ENCODE peak calls at places on chromosomes 6 and 20, in eight cellular contexts. One of them, this sample, is unnamed.

GRCh38 chr6:13362432-13362831 is 34.1 kb upstream of the TBC1D7 start:
- DNase-seq in spleen: no peak
- DNase-seq in NB4: no peak
- DNase-seq in left lung: no peak
- DNase-seq in GM06990: no peak
- DNase-seq in fibroblast of lung: peak; percentile 96
- DNase-seq in esophagus squamous epithelium: no peak
- DNase-seq in GM23338: no peak
- DNase-seq in this sample: peak; percentile 61

GRCh38 chr6:131948692-131949614 is 2.2 kb downstream of the CCN2 start:
- DNase-seq in NB4: no peak
- DNase-seq in left lung: no peak
- DNase-seq in GM23338: no peak
- DNase-seq in GM06990: no peak
- DNase-seq in fibroblast of lung: peak; percentile 84
- DNase-seq in spleen: no peak
- DNase-seq in esophagus squamous epithelium: no peak
- DNase-seq in this sample: peak; percentile 84

GRCh38 chr20:59144179-59144830 is 19.3 kb upstream of the ZNF831 start:
- DNase-seq in fibroblast of lung: no peak
- DNase-seq in esophagus squamous epithelium: no peak
- DNase-seq in GM23338: no peak
- DNase-seq in GM06990: no peak
- DNase-seq in NB4: peak; percentile 77
- DNase-seq in left lung: no peak
- DNase-seq in spleen: peak; percentile 41
- DNase-seq in this sample: no peak

GRCh38 chr6:90227693-90228092 is 69.0 kb downstream of the BACH2 start:
- DNase-seq in spleen: no peak
- DNase-seq in fibroblast of lung: peak; percentile 49
- DNase-seq in GM23338: no peak
- DNase-seq in esophagus squamous epithelium: no peak
- DNase-seq in NB4: no peak
- DNase-seq in left lung: no peak
- DNase-seq in GM06990: no peak
- DNase-seq in this sample: no peak

GRCh38 chr6:119240257-119241123 is 109.1 kb downstream of the MAN1A1 start:
- DNase-seq in spleen: no peak
- DNase-seq in esophagus squamous epithelium: no peak
- DNase-seq in GM06990: no peak
- DNase-seq in NB4: no peak
- DNase-seq in fibroblast of lung: peak; percentile 29
- DNase-seq in GM23338: peak; percentile 69
- DNase-seq in left lung: no peak
- DNase-seq in this sample: peak; percentile 22

GRCh38 chr6:73481969-73482368 is 20.4 kb downstream of the MTO1 start:
- DNase-seq in GM23338: no peak
- DNase-seq in left lung: no peak
- DNase-seq in esophagus squamous epithelium: no peak
- DNase-seq in GM06990: no peak
- DNase-seq in spleen: no peak
- DNase-seq in fibroblast of lung: peak; percentile 44
- DNase-seq in NB4: no peak
- DNase-seq in this sample: no peak

GRCh38 chr6:142763205-142763604 is 181.8 kb downstream of the HIVEP2 start:
- DNase-seq in fibroblast of lung: peak; percentile 90
- DNase-seq in esophagus squamous epithelium: no peak
- DNase-seq in NB4: no peak
- DNase-seq in left lung: no peak
- DNase-seq in GM23338: no peak
- DNase-seq in GM06990: no peak
- DNase-seq in spleen: no peak
- DNase-seq in this sample: peak; percentile 59

GRCh38 chr6:138371720-138372119 is 6.0 kb upstream of the SMIM28 start:
- DNase-seq in GM23338: no peak
- DNase-seq in left lung: no peak
- DNase-seq in fibroblast of lung: peak; percentile 49
- DNase-seq in GM06990: no peak
- DNase-seq in spleen: no peak
- DNase-seq in esophagus squamous epithelium: no peak
- DNase-seq in NB4: no peak
- DNase-seq in this sample: no peak

GRCh38 chr20:32132911-32133549 is 23.5 kb downstream of the TM9SF4 start:
- DNase-seq in NB4: no peak
- DNase-seq in GM23338: no peak
- DNase-seq in left lung: no peak
- DNase-seq in GM06990: no peak
- DNase-seq in spleen: no peak
- DNase-seq in fibroblast of lung: no peak
- DNase-seq in esophagus squamous epithelium: no peak
- DNase-seq in this sample: no peak

GRCh38 chr6:63214816-63215215 is 3.5 kb downstream of the FKBP1C start:
- DNase-seq in spleen: no peak
- DNase-seq in left lung: no peak
- DNase-seq in fibroblast of lung: no peak
- DNase-seq in GM23338: no peak
- DNase-seq in NB4: peak; percentile 85
- DNase-seq in GM06990: no peak
- DNase-seq in esophagus squamous epithelium: no peak
- DNase-seq in this sample: no peak

GRCh38 chr6:137659871-137660270 is 165.7 kb upstream of the OLIG3 start:
- DNase-seq in esophagus squamous epithelium: no peak
- DNase-seq in left lung: no peak
- DNase-seq in spleen: no peak
- DNase-seq in fibroblast of lung: no peak
- DNase-seq in GM23338: no peak
- DNase-seq in GM06990: no peak
- DNase-seq in NB4: no peak
- DNase-seq in this sample: no peak

GRCh38 chr20:46826343-46826984 is 68.2 kb upstream of the EYA2 start:
- DNase-seq in spleen: no peak
- DNase-seq in left lung: no peak
- DNase-seq in GM06990: no peak
- DNase-seq in fibroblast of lung: peak; percentile 60
- DNase-seq in NB4: no peak
- DNase-seq in esophagus squamous epithelium: no peak
- DNase-seq in GM23338: no peak
- DNase-seq in this sample: no peak

GRCh38 chr20:47319517-47320252 is 36.8 kb downstream of the ZMYND8 start:
- DNase-seq in esophagus squamous epithelium: no peak
- DNase-seq in GM23338: peak; percentile 98
- DNase-seq in NB4: peak; percentile 44
- DNase-seq in fibroblast of lung: peak; percentile 87
- DNase-seq in spleen: no peak
- DNase-seq in GM06990: no peak
- DNase-seq in left lung: peak; percentile 75
- DNase-seq in this sample: peak; percentile 85

GRCh38 chr6:45666844-45667243 is 289.1 kb upstream of the SUPT3H start:
- DNase-seq in NB4: peak; percentile 76
- DNase-seq in esophagus squamous epithelium: no peak
- DNase-seq in GM06990: no peak
- DNase-seq in left lung: no peak
- DNase-seq in GM23338: no peak
- DNase-seq in spleen: no peak
- DNase-seq in fibroblast of lung: no peak
- DNase-seq in this sample: no peak

GRCh38 chr20:64025101-64025825 is 10.7 kb upstream of the C20orf204 start:
- DNase-seq in GM23338: no peak
- DNase-seq in left lung: no peak
- DNase-seq in GM06990: no peak
- DNase-seq in NB4: no peak
- DNase-seq in fibroblast of lung: no peak
- DNase-seq in esophagus squamous epithelium: no peak
- DNase-seq in spleen: no peak
- DNase-seq in this sample: no peak

GRCh38 chr20:33728463-33728862 is 3.3 kb upstream of the ZNF341 start:
- DNase-seq in GM23338: no peak
- DNase-seq in GM06990: no peak
- DNase-seq in spleen: no peak
- DNase-seq in esophagus squamous epithelium: no peak
- DNase-seq in fibroblast of lung: no peak
- DNase-seq in left lung: no peak
- DNase-seq in NB4: no peak
- DNase-seq in this sample: no peak

GRCh38 chr6:15539722-15540270 is 123.0 kb downstream of the DTNBP1 start:
- DNase-seq in GM23338: no peak
- DNase-seq in NB4: no peak
- DNase-seq in fibroblast of lung: no peak
- DNase-seq in spleen: no peak
- DNase-seq in left lung: no peak
- DNase-seq in GM06990: no peak
- DNase-seq in esophagus squamous epithelium: no peak
- DNase-seq in this sample: no peak
- H3K4me3 ChIP-seq in GM23338: no peak overlapping the region
- H3K4me3 ChIP-seq in NB4: no peak overlapping the region
- H3K4me3 ChIP-seq in fibroblast of lung: no peak overlapping the region
- H3K4me3 ChIP-seq in spleen: no peak overlapping the region
- H3K4me3 ChIP-seq in left lung: no peak overlapping the region
- H3K4me3 ChIP-seq in GM06990: no peak overlapping the region
- H3K4me3 ChIP-seq in esophagus squamous epithelium: no peak overlapping the region
- H3K4me3 ChIP-seq in this sample: no peak overlapping the region

GRCh38 chr6:156613996-156614395 is 163.2 kb upstream of the ARID1B start:
- DNase-seq in GM06990: no peak
- DNase-seq in fibroblast of lung: no peak
- DNase-seq in esophagus squamous epithelium: no peak
- DNase-seq in spleen: no peak
- DNase-seq in left lung: no peak
- DNase-seq in NB4: no peak
- DNase-seq in GM23338: no peak
- DNase-seq in this sample: no peak

GRCh38 chr6:156616495-156616894 is 160.7 kb upstream of the ARID1B start:
- DNase-seq in spleen: no peak
- DNase-seq in esophagus squamous epithelium: no peak
- DNase-seq in GM23338: no peak
- DNase-seq in fibroblast of lung: no peak
- DNase-seq in NB4: no peak
- DNase-seq in GM06990: no peak
- DNase-seq in left lung: no peak
- DNase-seq in this sample: no peak

GRCh38 chr6:156622185-156622584 is 155.0 kb upstream of the ARID1B start:
- DNase-seq in fibroblast of lung: no peak
- DNase-seq in GM23338: no peak
- DNase-seq in GM06990: no peak
- DNase-seq in esophagus squamous epithelium: no peak
- DNase-seq in left lung: no peak
- DNase-seq in NB4: no peak
- DNase-seq in spleen: no peak
- DNase-seq in this sample: no peak

GRCh38 chr6:156617376-156617775 is 159.8 kb upstream of the ARID1B start:
- DNase-seq in esophagus squamous epithelium: no peak
- DNase-seq in fibroblast of lung: peak; percentile 59
- DNase-seq in GM06990: no peak
- DNase-seq in spleen: no peak
- DNase-seq in NB4: no peak
- DNase-seq in GM23338: no peak
- DNase-seq in left lung: peak; percentile 55
- DNase-seq in this sample: no peak

DNA sequence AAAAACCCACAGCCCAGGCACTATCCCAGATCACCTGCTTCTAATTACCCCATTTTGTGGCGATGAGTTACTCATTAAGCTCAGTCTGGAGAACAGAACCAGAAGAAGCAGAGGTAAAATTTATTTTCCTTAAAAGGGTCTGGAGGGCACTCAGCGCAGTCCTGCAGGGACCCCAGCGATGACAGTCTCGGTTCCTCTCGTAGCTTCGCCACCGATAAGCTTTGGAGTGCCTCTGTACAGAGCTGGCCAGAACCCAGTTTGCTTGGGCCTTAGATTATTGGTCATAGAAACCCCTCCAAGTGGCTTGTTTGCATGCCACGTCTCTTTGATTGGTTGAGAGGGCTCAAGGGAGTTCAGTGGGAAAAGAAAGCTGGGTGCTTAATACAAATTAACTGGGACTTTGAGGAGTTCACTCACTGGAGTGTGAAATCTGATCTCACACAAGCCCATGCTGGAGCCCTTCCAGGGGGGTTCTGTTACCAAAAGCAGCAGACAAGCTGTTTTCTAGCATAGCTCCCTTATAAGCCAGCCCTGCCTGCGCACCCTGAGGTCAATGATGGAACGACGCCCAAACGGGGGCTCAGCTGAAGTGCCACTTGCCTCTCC is 158.5 kb upstream of the ARID1B start:
- DNase-seq in spleen: no peak
- DNase-seq in esophagus squamous epithelium: no peak
- DNase-seq in fibroblast of lung: peak; percentile 21
- DNase-seq in left lung: peak; percentile 62
- DNase-seq in GM23338: peak; percentile 75
- DNase-seq in NB4: no peak
- DNase-seq in GM06990: no peak
- DNase-seq in this sample: no peak
- TF ChIP-seq CTCF in spleen: no peak
- TF ChIP-seq CTCF in esophagus squamous epithelium: no peak
- TF ChIP-seq CTCF in fibroblast of lung: no peak
- TF ChIP-seq CTCF in left lung: peak; percentile 16
- TF ChIP-seq CTCF in GM23338: peak; percentile 33
- TF ChIP-seq CTCF in NB4: no peak
- TF ChIP-seq CTCF in GM06990: no peak
- TF ChIP-seq CTCF in this sample: no peak

GRCh38 chr6:25032964-25033363 is 97.2 kb upstream of the RIPOR2 start:
- DNase-seq in spleen: no peak
- DNase-seq in NB4: no peak
- DNase-seq in GM23338: no peak
- DNase-seq in esophagus squamous epithelium: no peak
- DNase-seq in left lung: no peak
- DNase-seq in fibroblast of lung: no peak
- DNase-seq in GM06990: no peak
- DNase-seq in this sample: no peak

GRCh38 chr6:25038300-25038699 is 102.5 kb upstream of the RIPOR2 start:
- DNase-seq in esophagus squamous epithelium: no peak
- DNase-seq in NB4: no peak
- DNase-seq in GM06990: no peak
- DNase-seq in left lung: no peak
- DNase-seq in fibroblast of lung: no peak
- DNase-seq in spleen: no peak
- DNase-seq in GM23338: no peak
- DNase-seq in this sample: no peak

GRCh38 chr6:25036461-25036860 is 100.7 kb upstream of the RIPOR2 start:
- DNase-seq in GM23338: no peak
- DNase-seq in NB4: no peak
- DNase-seq in left lung: no peak
- DNase-seq in GM06990: no peak
- DNase-seq in esophagus squamous epithelium: no peak
- DNase-seq in fibroblast of lung: no peak
- DNase-seq in spleen: no peak
- DNase-seq in this sample: no peak

GRCh38 chr6:25034477-25034876 is 98.7 kb upstream of the RIPOR2 start:
- DNase-seq in GM06990: no peak
- DNase-seq in fibroblast of lung: no peak
- DNase-seq in NB4: no peak
- DNase-seq in left lung: no peak
- DNase-seq in spleen: no peak
- DNase-seq in esophagus squamous epithelium: no peak
- DNase-seq in GM23338: no peak
- DNase-seq in this sample: no peak

GRCh38 chr6:25035451-25036435 is 100.0 kb upstream of the RIPOR2 start:
- DNase-seq in left lung: no peak
- DNase-seq in esophagus squamous epithelium: no peak
- DNase-seq in GM06990: no peak
- DNase-seq in fibroblast of lung: peak; percentile 32
- DNase-seq in NB4: no peak
- DNase-seq in GM23338: no peak
- DNase-seq in spleen: no peak
- DNase-seq in this sample: no peak
- H3K4me3 ChIP-seq in left lung: peak overlapping the region; percentile 26
- H3K4me3 ChIP-seq in esophagus squamous epithelium: peak overlapping the region; percentile 47
- H3K4me3 ChIP-seq in GM06990: peak overlapping the region; percentile 53
- H3K4me3 ChIP-seq in fibroblast of lung: no peak overlapping the region
- H3K4me3 ChIP-seq in NB4: no peak overlapping the region
- H3K4me3 ChIP-seq in GM23338: no peak overlapping the region
- H3K4me3 ChIP-seq in spleen: peak overlapping the region; percentile 60
- H3K4me3 ChIP-seq in this sample: no peak overlapping the region

GRCh38 chr6:134307870-134308269 is 10.0 kb downstream of the SGK1 start:
- DNase-seq in fibroblast of lung: no peak
- DNase-seq in esophagus squamous epithelium: no peak
- DNase-seq in left lung: no peak
- DNase-seq in NB4: no peak
- DNase-seq in spleen: no peak
- DNase-seq in GM06990: no peak
- DNase-seq in GM23338: no peak
- DNase-seq in this sample: no peak
- TF ChIP-seq CTCF in fibroblast of lung: no peak
- TF ChIP-seq CTCF in esophagus squamous epithelium: no peak
- TF ChIP-seq CTCF in left lung: no peak
- TF ChIP-seq CTCF in NB4: no peak
- TF ChIP-seq CTCF in spleen: no peak
- TF ChIP-seq CTCF in GM06990: no peak
- TF ChIP-seq CTCF in GM23338: no peak
- TF ChIP-seq CTCF in this sample: no peak

This sample was measured in astrocyte of the spinal cord.